ENCODE peak calls at places on chromosomes 11 and 22, in six cellular contexts. Z, C, X, P, Q and I are unnamed samples.

GRCh38 chr11:94583213-94583884 is 16.2 kb downstream of the PIWIL4 start:
- DNase-seq in Z (no peak), C (no peak), X (no peak), P (no peak), Q (no peak), I (no peak)

GRCh38 chr11:71998649-71999310 is at the start of gene IL18BP:
- DNase-seq in Z (peak), C (no peak), X (no peak), P (no peak), Q (no peak), I (peak)

GRCh38 chr11:73316422-73316821 is 8.3 kb downstream of the ARHGEF17 start:
- DNase-seq in Z (no peak), C (no peak), X (no peak), P (no peak), Q (no peak), I (no peak)

GRCh38 chr22:48186121-48186790 is 1423.8 kb downstream of the TBC1D22A start:
- DNase-seq in Z (no peak), C (no peak), X (no peak), P (no peak), Q (no peak), I (no peak)

GRCh38 chr22:24436553-24436952 is 9.2 kb downstream of the ADORA2A start:
- DNase-seq in Z (peak), C (no peak), X (no peak), P (no peak), Q (no peak), I (peak)

GRCh38 chr22:40782521-40782920 is 36.6 kb downstream of the SLC25A17 start:
- DNase-seq in Z (no peak), C (no peak), X (peak), P (no peak), Q (no peak), I (no peak)

GRCh38 chr22:38882480-38882879 is 10.5 kb upstream of the CBX6 start:
- DNase-seq in Z (no peak), C (no peak), X (no peak), P (no peak), Q (peak), I (peak)

GRCh38 chr11:6022954-6023353 is 7.6 kb downstream of the OR56A1 start:
- DNase-seq in Z (peak), C (no peak), X (peak), P (no peak), Q (no peak), I (no peak)

GRCh38 chr11:43316451-43316850 is 4.7 kb downstream of the API5 start:
- DNase-seq in Z (no peak), C (no peak), X (peak), P (no peak), Q (no peak), I (no peak)

GRCh38 chr22:38789606-38790005 is 4.3 kb downstream of the DNAL4 start:
- DNase-seq in Z (no peak), C (no peak), X (no peak), P (no peak), Q (no peak), I (no peak)

GRCh38 chr11:86743223-86744118 is 56.9 kb upstream of the PRSS23 start:
- DNase-seq in Z (no peak), C (no peak), X (peak), P (no peak), Q (peak), I (no peak)

GRCh38 chr11:95279921-95280861 is 49.2 kb upstream of the SESN3 start:
- DNase-seq in Z (peak), C (no peak), X (peak), P (no peak), Q (no peak), I (no peak)

GRCh38 chr11:17601206-17602075 is 54.4 kb downstream of the OTOG start:
- DNase-seq in Z (no peak), C (no peak), X (no peak), P (no peak), Q (no peak), I (no peak)

GRCh38 chr22:19990609-19991394 is 25.8 kb downstream of the ARVCF start:
- DNase-seq in Z (no peak), C (no peak), X (no peak), P (peak), Q (no peak), I (no peak)

GRCh38 chr11:94272738-94273313 is 31.6 kb upstream of the IZUMO1R start:
- DNase-seq in Z (no peak), C (no peak), X (no peak), P (peak), Q (no peak), I (peak)

GRCh38 chr11:46643531-46643930 is 26.2 kb downstream of the ATG13 start:
- DNase-seq in Z (no peak), C (no peak), X (no peak), P (no peak), Q (no peak), I (no peak)

GRCh38 chr22:46057762-46058420 is 80.9 kb upstream of the WNT7B start:
- DNase-seq in Z (peak), C (peak), X (peak), P (peak), Q (peak), I (peak)

GRCh38 chr22:41840216-41840615 is 7.3 kb downstream of the SREBF2 start:
- DNase-seq in Z (no peak), C (no peak), X (no peak), P (no peak), Q (no peak), I (no peak)

GRCh38 chr11:102453286-102453797 is 777 bp upstream of the TMEM123 start:
- DNase-seq in Z (peak), C (no peak), X (peak), P (no peak), Q (no peak), I (no peak)

GRCh38 chr11:122267602-122268001 is 151.6 kb upstream of the BLID start:
- DNase-seq in Z (no peak), C (no peak), X (peak), P (no peak), Q (no peak), I (no peak)

GRCh38 chr22:19289475-19290161 is 1.9 kb downstream of the CLTCL1 start:
- DNase-seq in Z (no peak), C (no peak), X (peak), P (no peak), Q (no peak), I (no peak)

DNA sequence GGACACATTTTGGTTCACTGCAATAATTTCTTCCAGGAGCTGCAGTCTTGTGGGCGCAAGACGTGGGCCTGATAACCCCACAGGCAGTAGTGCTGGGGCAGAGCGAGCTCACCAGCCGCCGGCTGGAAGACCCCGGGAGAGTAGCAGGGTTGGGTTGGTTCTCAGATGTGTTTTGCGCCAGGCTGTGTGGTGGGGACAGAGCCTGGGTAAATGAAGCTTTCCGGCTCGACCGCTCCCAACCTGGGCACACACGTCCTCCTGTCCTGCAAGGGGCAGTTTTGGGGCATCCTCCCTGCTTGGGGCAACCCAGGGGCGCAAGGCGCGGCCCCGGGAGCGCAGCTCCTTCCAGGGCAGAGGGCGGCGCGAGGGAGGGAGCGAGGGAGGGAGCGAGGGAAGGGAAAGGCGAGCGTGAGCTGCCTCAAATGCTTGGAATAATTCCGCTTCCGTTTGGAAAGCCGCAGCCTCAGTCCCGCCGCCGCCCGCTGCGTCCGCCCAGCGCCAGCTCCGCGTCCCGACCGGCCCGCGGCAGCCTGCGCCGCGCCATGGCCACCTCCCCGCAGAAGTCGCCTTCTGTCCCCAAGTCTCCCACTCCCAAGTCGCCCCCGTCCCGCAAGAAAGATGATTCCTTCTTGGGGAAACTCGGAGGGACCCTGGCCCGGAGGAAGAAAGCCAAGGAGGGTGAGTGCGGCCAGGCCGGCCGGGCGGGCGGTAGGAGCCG is at the start of gene PARVA:
- DNase-seq in Z (no peak), C (peak), X (peak), P (peak), Q (peak), I (peak)
- TF ChIP-seq CTCF in Z (no peak), C (no peak), X (no peak), P (peak), Q (peak), I (no peak)

DNA sequence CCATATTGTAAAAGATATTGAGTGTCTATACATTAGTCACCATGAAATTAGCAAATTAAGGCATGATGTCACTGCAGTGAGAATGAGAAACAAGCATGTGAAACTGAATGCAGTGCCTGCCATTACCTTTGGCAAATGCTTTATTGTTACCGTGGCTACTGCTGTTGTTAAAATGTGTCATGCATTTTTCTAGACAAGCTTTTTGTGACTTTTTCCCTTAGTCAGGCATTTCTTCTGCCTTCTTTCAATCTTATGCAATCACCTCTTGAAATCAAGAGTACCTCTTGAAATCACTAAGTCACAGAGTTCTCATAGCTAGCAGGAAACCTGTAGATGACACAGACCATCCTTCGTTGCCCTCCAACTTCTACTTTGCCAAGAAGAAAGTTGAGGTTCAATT is 461.7 kb upstream of the TENM4 start:
- DNase-seq in Z (no peak), C (no peak), X (peak), P (no peak), Q (no peak), I (no peak)
- H3K27ac ChIP-seq in Z (no peak), C (no peak), X (no peak), P (no peak), Q (no peak), I (no peak)

GRCh38 chr11:114566273-114566672 is 6.6 kb upstream of the NXPE1 start:
- DNase-seq in Z (no peak), C (no peak), X (no peak), P (no peak), Q (no peak), I (no peak)

GRCh38 chr11:114569781-114570180 is 10.1 kb upstream of the NXPE1 start:
- DNase-seq in Z (no peak), C (no peak), X (peak), P (no peak), Q (no peak), I (no peak)

GRCh38 chr11:114571712-114572111 is 12.0 kb upstream of the NXPE1 start:
- DNase-seq in Z (peak), C (no peak), X (no peak), P (no peak), Q (no peak), I (no peak)
- TF ChIP-seq CTCF in Z (peak), C (no peak), X (no peak), P (no peak), Q (no peak), I (no peak)

DNA sequence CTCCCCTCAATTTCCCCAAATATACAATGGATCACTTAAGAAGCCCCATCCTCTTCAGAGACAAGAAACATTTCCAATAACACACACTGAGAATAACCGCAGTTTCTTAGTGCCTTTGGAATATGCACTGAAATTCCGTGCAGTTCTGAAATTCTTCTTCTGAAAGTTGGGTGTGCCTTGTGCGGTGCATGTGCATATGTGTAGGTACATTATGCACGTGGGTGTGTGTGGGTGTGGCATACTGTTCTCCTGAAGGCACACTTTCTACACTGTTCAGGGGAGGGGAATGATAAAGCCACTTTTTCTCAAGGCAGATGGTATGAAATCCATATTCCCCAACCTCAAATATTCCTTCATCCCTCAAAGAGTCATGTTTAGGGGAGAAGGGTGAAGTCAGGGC is 1.7 kb downstream of the EXPH5 start:
- DNase-seq in Z (no peak), C (no peak), X (no peak), P (no peak), Q (no peak), I (no peak)
- H3K27ac ChIP-seq in Z (no peak), C (no peak), X (no peak), P (no peak), Q (no peak), I (no peak)